ENCODE peak calls at places on chromosomes 3 and 15, in nine cellular contexts. N is T-helper 2 cell; Z is activated T-cell treated with anti-CD3 and anti-CD28 coated beads, Interleukin-2, amount 50 U/mL, for 1 hour; J is HTR-8/SVneo; E is HAP-1; W is iris pigment epithelial cell; V is NCI-H1436; G is fibroblast of pulmonary artery; A is left lung. T is an unnamed sample.

GRCh38 chr3:161914703-161915102 is 418.1 kb downstream of the OTOL1 start:
- DNase-seq in N (no peak), Z (no peak), J (peak), E (peak), W (peak), V (no peak), G (peak), A (no peak), T (peak)

GRCh38 chr3:148036331-148036881 is 627.2 kb downstream of the ZIC1 start:
- DNase-seq in N (no peak), Z (no peak), J (peak), E (no peak), W (peak), V (no peak), G (peak), A (no peak), T (no peak)

GRCh38 chr15:96612917-96613316 is 282.4 kb downstream of the NR2F2 start:
- DNase-seq in N (no peak), Z (no peak), J (no peak), E (no peak), W (no peak), V (no peak), G (no peak), A (no peak), T (no peak)

GRCh38 chr3:24199775-24200247 is 254.7 kb downstream of the NR1D2 start:
- DNase-seq in N (no peak), Z (no peak), J (peak), E (no peak), W (peak), V (no peak), G (peak), A (no peak), T (no peak)

GRCh38 chr15:90750186-90750585 is 33.0 kb downstream of the BLM start:
- DNase-seq in N (peak), Z (no peak), J (no peak), E (no peak), W (peak), V (no peak), G (no peak), A (no peak), T (no peak)

GRCh38 chr15:89837830-89838178 is 23.2 kb upstream of the ANPEP start:
- DNase-seq in N (no peak), Z (no peak), J (no peak), E (no peak), W (no peak), V (no peak), G (no peak), A (no peak), T (no peak)

GRCh38 chr3:11819146-11819545 is 27.5 kb downstream of the TAMM41 start:
- DNase-seq in N (no peak), Z (no peak), J (no peak), E (no peak), W (no peak), V (no peak), G (no peak), A (no peak), T (no peak)

GRCh38 chr3:71163216-71163918 is 420.2 kb downstream of the FOXP1 start:
- DNase-seq in N (no peak), Z (no peak), J (no peak), E (no peak), W (peak), V (no peak), G (peak), A (no peak), T (no peak)

GRCh38 chr3:25594007-25594502 is 70.7 kb downstream of the TOP2B start:
- DNase-seq in N (no peak), Z (no peak), J (peak), E (peak), W (peak), V (no peak), G (peak), A (no peak), T (no peak)

GRCh38 chr15:73564255-73564654 is 68.9 kb downstream of the NPTN start:
- DNase-seq in N (no peak), Z (no peak), J (peak), E (peak), W (peak), V (no peak), G (peak), A (no peak), T (no peak)

GRCh38 chr3:149465351-149465883 is 9.1 kb upstream of the TM4SF4 start:
- DNase-seq in N (no peak), Z (no peak), J (no peak), E (no peak), W (no peak), V (no peak), G (no peak), A (no peak), T (no peak)

GRCh38 chr15:78620021-78620838 is 566 bp downstream of the CHRNA3 start:
- DNase-seq in N (no peak), Z (no peak), J (no peak), E (peak), W (peak), V (peak), G (no peak), A (no peak), T (peak)

GRCh38 chr3:167843483-167843882 is 108.0 kb downstream of the SERPINI1 start:
- DNase-seq in N (no peak), Z (no peak), J (no peak), E (no peak), W (no peak), V (no peak), G (no peak), A (no peak), T (no peak)

GRCh38 chr15:66164788-66165187 is 88.8 kb downstream of the MEGF11 start:
- DNase-seq in N (no peak), Z (no peak), J (no peak), E (no peak), W (no peak), V (no peak), G (no peak), A (no peak), T (no peak)

T was measured in NT2/D1.